ENCODE peak calls at places on chromosomes 5 and 9, in five cellular contexts. Y is HEK293T, W is SK-N-SH, L is HepG2, K is K562. X is an unnamed sample.

GRCh38 chr9:13529321-13530104 is 250.0 kb upstream of the MPDZ start:
- DNase-seq in Y (no peak), W (no peak), L (no peak), K (no peak), X (no peak)

GRCh38 chr9:109556061-109556460 is 58.0 kb upstream of the PTPN3 start:
- DNase-seq in Y (no peak), W (no peak), L (no peak), K (no peak), X (no peak)

GRCh38 chr5:9020996-9021395 is 524.9 kb downstream of the SEMA5A start:
- DNase-seq in Y (no peak), W (no peak), L (no peak), K (no peak), X (no peak)

GRCh38 chr9:130189840-130190239 is 17.6 kb downstream of the NCS1 start:
- DNase-seq in Y (no peak), W (no peak), L (no peak), K (no peak), X (no peak)

GRCh38 chr5:157222506-157223230 is 42.0 kb downstream of the ITK start:
- DNase-seq in Y (no peak), W (no peak), L (no peak), K (no peak), X (no peak)

GRCh38 chr9:81772144-81772543 is 82.8 kb upstream of the TLE1 start:
- DNase-seq in Y (no peak), W (no peak), L (no peak), K (no peak), X (no peak)

GRCh38 chr9:114225534-114226288 is 70.4 kb downstream of the COL27A1 start:
- DNase-seq in Y (no peak), W (no peak), L (no peak), K (no peak), X (no peak)

GRCh38 chr5:99061711-99062110 is 132.9 kb upstream of the CHD1 start:
- DNase-seq in Y (no peak), W (no peak), L (no peak), K (no peak), X (no peak)

GRCh38 chr5:145598184-145598583 is 237.0 kb downstream of the PRELID2 start:
- DNase-seq in Y (no peak), W (no peak), L (no peak), K (no peak), X (no peak)

GRCh38 chr5:87829214-87829551 is 416.5 kb upstream of the CCNH start:
- DNase-seq in Y (no peak), W (no peak), L (peak), K (no peak), X (no peak)

GRCh38 chr5:53416144-53416730 is 64.2 kb upstream of the FST start:
- DNase-seq in Y (no peak), W (no peak), L (no peak), K (no peak), X (no peak)

GRCh38 chr9:129451089-129451656 is 169.7 kb downstream of the C9orf50 start:
- DNase-seq in Y (no peak), W (no peak), L (no peak), K (no peak), X (no peak)

GRCh38 chr5:17339841-17340240 is 122.4 kb downstream of the BASP1 start:
- DNase-seq in Y (no peak), W (no peak), L (no peak), K (no peak), X (no peak)

GRCh38 chr5:153965102-153965645 is 73.5 kb downstream of the FAM114A2 start:
- DNase-seq in Y (peak), W (peak), L (peak), K (peak), X (peak)

GRCh38 chr9:69542942-69543704 is 129.0 kb downstream of the APBA1 start:
- DNase-seq in Y (no peak), W (peak), L (no peak), K (no peak), X (no peak)

GRCh38 chr5:151151793-151152192 is 5.8 kb downstream of the ANXA6 start:
- DNase-seq in Y (no peak), W (no peak), L (no peak), K (no peak), X (peak)

GRCh38 chr9:99360026-99360425 is 137.9 kb downstream of the SEC61B start:
- DNase-seq in Y (no peak), W (peak), L (no peak), K (no peak), X (no peak)

GRCh38 chr9:89522261-89522978 is 24.5 kb upstream of the SEMA4D start:
- DNase-seq in Y (no peak), W (no peak), L (no peak), K (no peak), X (peak)

GRCh38 chr9:6197330-6197729 is 18.3 kb upstream of the IL33 start:
- DNase-seq in Y (peak), W (no peak), L (peak), K (peak), X (no peak)

GRCh38 chr5:375336-375920 is 53.9 kb downstream of the AHRR start:
- DNase-seq in Y (no peak), W (peak), L (no peak), K (no peak), X (no peak)

GRCh38 chr9:16422114-16422513 is 448.4 kb downstream of the BNC2 start:
- DNase-seq in Y (no peak), W (peak), L (no peak), K (no peak), X (no peak)

GRCh38 chr5:37703841-37704241 is 136.0 kb downstream of the GDNF start:
- DNase-seq in Y (no peak), W (no peak), L (no peak), K (no peak), X (no peak)

GRCh38 chr9:128275198-128276007 is at the start of gene GOLGA2:
- DNase-seq in Y (peak), W (peak), L (peak), K (peak), X (no peak)

GRCh38 chr5:95797301-95797700 is 25.2 kb downstream of the GLRX start:
- DNase-seq in Y (no peak), W (no peak), L (no peak), K (no peak), X (no peak)

GRCh38 chr9:119961774-119962408 is 592.7 kb upstream of the BRINP1 start:
- DNase-seq in Y (peak), W (peak), L (peak), K (peak), X (no peak)

GRCh38 chr9:15231788-15232635 is 75.0 kb downstream of the TTC39B start:
- DNase-seq in Y (peak), W (peak), L (peak), K (peak), X (no peak)

GRCh38 chr9:129953736-129954135 is 89.3 kb downstream of the FNBP1 start:
- DNase-seq in Y (no peak), W (no peak), L (no peak), K (no peak), X (no peak)

GRCh38 chr9:27377811-27378345 is 80.9 kb upstream of the EQTN start:
- DNase-seq in Y (no peak), W (no peak), L (no peak), K (no peak), X (peak)

GRCh38 chr9:135227641-135228251 is 140.3 kb downstream of the OLFM1 start:
- DNase-seq in Y (no peak), W (no peak), L (no peak), K (no peak), X (no peak)

GRCh38 chr9:93226819-93227218 is 42.9 kb downstream of the WNK2 start:
- DNase-seq in Y (no peak), W (no peak), L (no peak), K (no peak), X (no peak)

GRCh38 chr5:81393783-81394718 is at the start of gene ACOT12:
- DNase-seq in Y (no peak), W (peak), L (no peak), K (no peak), X (no peak)

GRCh38 chr5:32280656-32281081 is 32.1 kb downstream of the MTMR12 start:
- DNase-seq in Y (no peak), W (no peak), L (no peak), K (no peak), X (peak)

GRCh38 chr5:151213803-151214613 is 9.9 kb downstream of the CCDC69 start:
- DNase-seq in Y (peak), W (no peak), L (peak), K (peak), X (peak)

GRCh38 chr9:87381050-87381711 is 116.5 kb upstream of the DAPK1 start:
- DNase-seq in Y (no peak), W (no peak), L (peak), K (no peak), X (no peak)

GRCh38 chr5:180327166-180327565 is 26.0 kb downstream of the GFPT2 start:
- DNase-seq in Y (no peak), W (no peak), L (no peak), K (no peak), X (no peak)

GRCh38 chr9:136538599-136539426 is 7.0 kb downstream of the NOTCH1 start:
- DNase-seq in Y (no peak), W (no peak), L (no peak), K (no peak), X (no peak)

GRCh38 chr9:117258201-117258866 is 156.5 kb downstream of the ASTN2 start:
- DNase-seq in Y (no peak), W (no peak), L (no peak), K (no peak), X (no peak)
- TF ChIP-seq FOXM1 in Y (no peak), W (no peak), L (no peak), K (no peak), X (no peak)

GRCh38 chr5:133934311-133934710 is 34.1 kb downstream of the C5orf15 start:
- DNase-seq in Y (no peak), W (no peak), L (no peak), K (no peak), X (no peak)

GRCh38 chr5:133934822-133935793 is 33.3 kb downstream of the C5orf15 start:
- DNase-seq in Y (no peak), W (no peak), L (no peak), K (no peak), X (no peak)

GRCh38 chr5:133938932-133939331 is 29.5 kb downstream of the C5orf15 start:
- DNase-seq in Y (no peak), W (no peak), L (no peak), K (no peak), X (no peak)

GRCh38 chr5:133938039-133938821 is 30.2 kb downstream of the C5orf15 start:
- DNase-seq in Y (no peak), W (no peak), L (no peak), K (peak), X (no peak)

DNA sequence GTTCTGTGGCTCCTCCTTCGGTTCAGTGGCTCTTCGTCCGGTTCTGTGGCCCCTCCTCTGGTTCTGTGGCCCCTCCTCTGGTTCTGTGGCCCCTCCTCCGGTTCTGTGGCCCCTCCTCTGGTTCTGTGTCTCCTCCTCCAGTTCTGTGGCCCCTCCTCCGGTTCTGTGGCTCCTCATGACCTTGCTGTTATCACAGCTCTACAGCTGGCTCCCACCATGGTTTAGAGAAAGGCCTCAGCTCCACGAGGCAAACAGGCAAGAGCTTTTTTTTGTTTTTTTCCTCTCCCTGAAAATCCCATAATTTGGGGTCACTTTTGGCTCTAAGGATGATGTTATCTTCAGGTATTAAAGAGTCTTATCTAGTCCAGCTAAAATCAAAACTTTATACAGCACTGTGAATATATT is 31.8 kb downstream of the C5orf15 start:
- DNase-seq in Y (no peak), W (no peak), L (no peak), K (peak), X (no peak)
- TF ChIP-seq FOXM1 in Y (no peak), W (no peak), L (no peak), K (peak), X (no peak)

DNA sequence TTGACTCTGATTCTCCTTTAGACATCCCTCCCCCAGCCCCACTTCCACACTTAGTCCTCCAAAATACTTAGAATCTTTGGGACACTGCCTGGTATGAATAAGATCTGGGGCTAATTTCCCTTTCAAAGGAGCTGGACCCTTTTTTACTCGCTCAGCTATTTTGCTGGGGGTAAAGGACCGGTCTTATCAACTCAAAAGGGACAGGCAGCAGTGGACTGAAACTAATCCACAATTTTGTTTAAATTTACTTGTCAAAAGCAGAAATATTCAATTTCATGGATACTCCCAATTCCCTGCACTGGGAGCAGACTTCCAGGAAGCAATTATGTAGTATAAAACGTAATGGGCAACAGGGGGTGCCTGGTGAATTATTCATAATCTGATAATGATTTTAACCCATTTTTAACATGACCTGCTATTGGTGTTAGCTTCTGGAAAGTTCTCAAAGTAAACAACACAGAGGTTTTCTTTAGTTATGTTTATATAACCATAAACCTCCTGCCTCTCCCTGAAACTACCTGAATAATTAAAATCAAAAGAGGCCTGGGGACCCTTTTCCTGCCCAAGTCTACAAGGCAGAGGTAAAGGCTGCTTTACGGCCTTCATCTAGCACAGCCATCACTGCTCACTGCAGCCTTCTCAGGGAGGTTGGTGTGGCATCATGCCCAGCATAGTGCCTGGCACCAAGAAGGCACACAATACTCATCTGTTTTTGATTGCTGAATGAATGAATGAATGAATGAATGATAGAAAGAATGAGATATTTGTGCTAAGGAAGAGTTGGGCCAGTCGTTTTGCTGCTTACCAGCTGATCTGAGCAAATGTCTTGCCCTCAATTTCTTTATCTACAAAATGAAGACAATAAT is 44.2 kb upstream of the GNPDA1 start:
- DNase-seq in Y (no peak), W (peak), L (no peak), K (no peak), X (no peak)
- TF ChIP-seq FOXM1 in Y (no peak), W (no peak), L (no peak), K (no peak), X (no peak)

GRCh38 chr9:107480386-107480789 is 9.2 kb downstream of the KLF4 start:
- DNase-seq in Y (no peak), W (no peak), L (no peak), K (peak), X (no peak)

GRCh38 chr9:107484117-107484723 is 5.3 kb downstream of the KLF4 start:
- DNase-seq in Y (peak), W (peak), L (peak), K (peak), X (peak)

GRCh38 chr9:107483666-107484065 is 5.9 kb downstream of the KLF4 start:
- DNase-seq in Y (no peak), W (no peak), L (no peak), K (no peak), X (no peak)

GRCh38 chr9:107478805-107479204 is 10.8 kb downstream of the KLF4 start:
- DNase-seq in Y (no peak), W (no peak), L (no peak), K (no peak), X (no peak)

GRCh38 chr9:107481035-107481434 is 8.5 kb downstream of the KLF4 start:
- DNase-seq in Y (no peak), W (no peak), L (no peak), K (no peak), X (no peak)
- TF ChIP-seq FOXM1 in Y (no peak), W (no peak), L (no peak), K (no peak), X (no peak)

GRCh38 chr9:116952434-116952805 is 265.3 kb downstream of the TRIM32 start:
- DNase-seq in Y (no peak), W (no peak), L (no peak), K (no peak), X (no peak)
- TF ChIP-seq FOXM1 in Y (no peak), W (no peak), L (no peak), K (no peak), X (no peak)